ENCODE peak calls at places on chromosomes 16 and 17, in five cellular contexts. O is fibroblast of the aortic adventitia; Q is mucosa of descending colon; W is mesothelial cell of epicardium; M is activated CD4-positive, alpha-beta T cell treated with anti-CD3 and anti-CD28 coated beads, Interleukin-2, amount 50 U/mL, for 24 hours. K is an unnamed sample.

GRCh38 chr17:45364531-45365390 is 47.9 kb upstream of the MAP3K14 start:
- DNase-seq in M (no peak), O (peak), Q (no peak), W (no peak), K (peak)

GRCh38 chr17:44865231-44865660 is 17.6 kb downstream of the HIGD1B start:
- DNase-seq in W (peak), M (peak), O (peak), Q (peak), K (peak)

GRCh38 chr17:21358682-21359482 is 17.3 kb upstream of the KCNJ12 start:
- DNase-seq in O (peak), W (no peak), M (no peak), Q (no peak), K (no peak)

GRCh38 chr17:29124931-29125270 is 55.3 kb downstream of the MYO18A start:
- DNase-seq in W (no peak), O (peak), Q (peak), M (no peak), K (no peak)

GRCh38 chr17:19237389-19238166 is 412 bp downstream of the EPN2 start:
- DNase-seq in Q (peak), O (no peak), W (peak), M (no peak), K (no peak)

GRCh38 chr17:43984521-43984920 is 19.9 kb upstream of the NAGS start:
- DNase-seq in O (no peak), Q (no peak), M (no peak), W (no peak), K (no peak)

GRCh38 chr17:44518032-44518431 is 14.8 kb upstream of the GPATCH8 start:
- DNase-seq in O (peak), Q (no peak), W (no peak), M (no peak), K (no peak)

GRCh38 chr17:9252525-9252924 is 231.2 kb downstream of the NTN1 start:
- DNase-seq in Q (no peak), O (no peak), M (no peak), W (no peak), K (no peak)

GRCh38 chr17:69525920-69526841 is 111.7 kb downstream of the MAP2K6 start:
- DNase-seq in M (peak), Q (no peak), O (peak), W (peak), K (peak)

GRCh38 chr17:36746654-36747053 is 145.3 kb downstream of the MRM1 start:
- DNase-seq in W (no peak), O (no peak), M (no peak), Q (no peak), K (no peak)

GRCh38 chr16:28872952-28873351 is 5.3 kb upstream of the ATP2A1 start:
- DNase-seq in Q (no peak), M (no peak), W (no peak), O (no peak), K (no peak)

GRCh38 chr16:67531247-67531646 is 2.6 kb downstream of the RIPOR1 start:
- DNase-seq in W (no peak), M (no peak), Q (no peak), O (no peak), K (no peak)

GRCh38 chr17:71430281-71430680 is 690.5 kb upstream of the SOX9 start:
- DNase-seq in W (no peak), O (no peak), Q (no peak), M (no peak), K (no peak)

GRCh38 chr16:3880623-3881498 is at the start of gene CREBBP:
- DNase-seq in O (peak), W (peak), Q (peak), M (peak), K (peak)

GRCh38 chr16:11916524-11917285 is 949 bp upstream of the GSPT1 start:
- DNase-seq in M (no peak), Q (peak), O (peak), W (peak), K (no peak)

GRCh38 chr17:7486181-7486580 is 2.0 kb downstream of the POLR2A start:
- DNase-seq in Q (no peak), O (peak), M (no peak), W (no peak), K (no peak)

K was measured in fibroblast of pulmonary artery.